ENCODE peak calls at places on chromosomes 16 and 17, in ten cellular contexts. One of them, this sample, is unnamed.

GRCh38 chr16:80285089-80285488 is 255.7 kb upstream of the DYNLRB2 start:
- DNase-seq in neural progenitor cell: no peak
- DNase-seq in GM23338: no peak
- DNase-seq in right lobe of liver: no peak
- DNase-seq in adrenal gland: no peak
- DNase-seq in cardiac muscle cell: no peak
- DNase-seq in aorta: no peak
- DNase-seq in thoracic aorta: no peak
- DNase-seq in HCT116: no peak
- DNase-seq in fibroblast of lung: peak
- DNase-seq in this sample: peak

GRCh38 chr16:50400967-50401348 is 32.2 kb upstream of the BRD7 start:
- DNase-seq in HCT116: no peak
- DNase-seq in adrenal gland: no peak
- DNase-seq in fibroblast of lung: no peak
- DNase-seq in right lobe of liver: no peak
- DNase-seq in aorta: no peak
- DNase-seq in thoracic aorta: no peak
- DNase-seq in neural progenitor cell: no peak
- DNase-seq in GM23338: no peak
- DNase-seq in cardiac muscle cell: no peak
- DNase-seq in this sample: no peak

GRCh38 chr16:14531101-14531500 is 99.0 kb downstream of the PARN start:
- DNase-seq in HCT116: no peak
- DNase-seq in adrenal gland: no peak
- DNase-seq in cardiac muscle cell: no peak
- DNase-seq in right lobe of liver: no peak
- DNase-seq in fibroblast of lung: no peak
- DNase-seq in GM23338: no peak
- DNase-seq in neural progenitor cell: no peak
- DNase-seq in aorta: no peak
- DNase-seq in thoracic aorta: no peak
- DNase-seq in this sample: no peak

GRCh38 chr17:38464723-38465419 is 36.6 kb downstream of the ARHGAP23 start:
- DNase-seq in HCT116: peak
- DNase-seq in neural progenitor cell: peak
- DNase-seq in right lobe of liver: peak
- DNase-seq in thoracic aorta: no peak
- DNase-seq in aorta: peak
- DNase-seq in fibroblast of lung: peak
- DNase-seq in cardiac muscle cell: peak
- DNase-seq in adrenal gland: peak
- DNase-seq in GM23338: peak
- DNase-seq in this sample: peak

GRCh38 chr17:64658931-64659330 is 3.2 kb downstream of the SMURF2 start:
- DNase-seq in adrenal gland: no peak
- DNase-seq in right lobe of liver: no peak
- DNase-seq in neural progenitor cell: no peak
- DNase-seq in HCT116: no peak
- DNase-seq in cardiac muscle cell: peak
- DNase-seq in thoracic aorta: no peak
- DNase-seq in GM23338: no peak
- DNase-seq in fibroblast of lung: peak
- DNase-seq in aorta: no peak
- DNase-seq in this sample: no peak

GRCh38 chr17:50147841-50148225 is 2.6 kb downstream of the PPP1R9B start:
- DNase-seq in neural progenitor cell: no peak
- DNase-seq in aorta: no peak
- DNase-seq in GM23338: no peak
- DNase-seq in right lobe of liver: peak
- DNase-seq in cardiac muscle cell: peak
- DNase-seq in thoracic aorta: no peak
- DNase-seq in fibroblast of lung: peak
- DNase-seq in HCT116: no peak
- DNase-seq in adrenal gland: no peak
- DNase-seq in this sample: no peak

GRCh38 chr16:58442547-58442946 is 50.3 kb downstream of the GINS3 start:
- DNase-seq in thoracic aorta: no peak
- DNase-seq in aorta: no peak
- DNase-seq in HCT116: no peak
- DNase-seq in fibroblast of lung: no peak
- DNase-seq in adrenal gland: peak
- DNase-seq in cardiac muscle cell: no peak
- DNase-seq in right lobe of liver: no peak
- DNase-seq in neural progenitor cell: no peak
- DNase-seq in GM23338: no peak
- DNase-seq in this sample: no peak

GRCh38 chr16:56970934-56971767 is 9.4 kb downstream of the CETP start:
- DNase-seq in neural progenitor cell: no peak
- DNase-seq in GM23338: no peak
- DNase-seq in right lobe of liver: no peak
- DNase-seq in aorta: no peak
- DNase-seq in fibroblast of lung: no peak
- DNase-seq in HCT116: no peak
- DNase-seq in cardiac muscle cell: peak
- DNase-seq in adrenal gland: no peak
- DNase-seq in thoracic aorta: no peak
- DNase-seq in this sample: no peak

GRCh38 chr16:3881499-3881995 is 1.0 kb upstream of the CREBBP start:
- DNase-seq in thoracic aorta: no peak
- DNase-seq in GM23338: peak
- DNase-seq in right lobe of liver: no peak
- DNase-seq in cardiac muscle cell: no peak
- DNase-seq in fibroblast of lung: no peak
- DNase-seq in aorta: no peak
- DNase-seq in neural progenitor cell: no peak
- DNase-seq in HCT116: no peak
- DNase-seq in adrenal gland: no peak
- DNase-seq in this sample: no peak

GRCh38 chr17:80805032-80805751 is 186.4 kb upstream of the CHMP6 start:
- DNase-seq in aorta: peak
- DNase-seq in HCT116: no peak
- DNase-seq in adrenal gland: no peak
- DNase-seq in neural progenitor cell: no peak
- DNase-seq in GM23338: no peak
- DNase-seq in right lobe of liver: no peak
- DNase-seq in fibroblast of lung: no peak
- DNase-seq in cardiac muscle cell: no peak
- DNase-seq in thoracic aorta: no peak
- DNase-seq in this sample: no peak

GRCh38 chr17:71085238-71086033 is 916.1 kb downstream of the KCNJ2 start:
- DNase-seq in adrenal gland: no peak
- DNase-seq in aorta: no peak
- DNase-seq in right lobe of liver: peak
- DNase-seq in thoracic aorta: no peak
- DNase-seq in GM23338: peak
- DNase-seq in cardiac muscle cell: peak
- DNase-seq in fibroblast of lung: peak
- DNase-seq in neural progenitor cell: peak
- DNase-seq in HCT116: peak
- DNase-seq in this sample: no peak

GRCh38 chr17:46979023-46979870 is at the start of gene RPRML:
- DNase-seq in adrenal gland: no peak
- DNase-seq in neural progenitor cell: peak
- DNase-seq in right lobe of liver: no peak
- DNase-seq in HCT116: no peak
- DNase-seq in thoracic aorta: no peak
- DNase-seq in cardiac muscle cell: peak
- DNase-seq in GM23338: peak
- DNase-seq in aorta: peak
- DNase-seq in fibroblast of lung: no peak
- DNase-seq in this sample: no peak

GRCh38 chr16:79369796-79370195 is 230.7 kb downstream of the MAF start:
- DNase-seq in fibroblast of lung: peak
- DNase-seq in cardiac muscle cell: no peak
- DNase-seq in HCT116: no peak
- DNase-seq in right lobe of liver: no peak
- DNase-seq in thoracic aorta: no peak
- DNase-seq in neural progenitor cell: no peak
- DNase-seq in adrenal gland: peak
- DNase-seq in aorta: no peak
- DNase-seq in GM23338: no peak
- DNase-seq in this sample: no peak

GRCh38 chr16:8929086-8929748 is 34.5 kb downstream of the USP7 start:
- DNase-seq in fibroblast of lung: no peak
- DNase-seq in aorta: no peak
- DNase-seq in thoracic aorta: no peak
- DNase-seq in neural progenitor cell: no peak
- DNase-seq in HCT116: no peak
- DNase-seq in adrenal gland: no peak
- DNase-seq in cardiac muscle cell: no peak
- DNase-seq in right lobe of liver: no peak
- DNase-seq in GM23338: no peak
- DNase-seq in this sample: no peak

GRCh38 chr16:50547340-50547865 is 793 bp upstream of the NKD1 start:
- DNase-seq in thoracic aorta: no peak
- DNase-seq in aorta: peak
- DNase-seq in cardiac muscle cell: peak
- DNase-seq in fibroblast of lung: no peak
- DNase-seq in HCT116: peak
- DNase-seq in adrenal gland: peak
- DNase-seq in right lobe of liver: peak
- DNase-seq in GM23338: peak
- DNase-seq in neural progenitor cell: peak
- DNase-seq in this sample: no peak

GRCh38 chr16:85615852-85616607 is 2.9 kb downstream of the GSE1 start:
- DNase-seq in cardiac muscle cell: peak
- DNase-seq in thoracic aorta: no peak
- DNase-seq in HCT116: peak
- DNase-seq in neural progenitor cell: peak
- DNase-seq in right lobe of liver: peak
- DNase-seq in fibroblast of lung: peak
- DNase-seq in GM23338: peak
- DNase-seq in adrenal gland: peak
- DNase-seq in aorta: peak
- DNase-seq in this sample: no peak
- H3K27ac ChIP-seq in cardiac muscle cell: peak
- H3K27ac ChIP-seq in thoracic aorta: peak
- H3K27ac ChIP-seq in HCT116: peak
- H3K27ac ChIP-seq in neural progenitor cell: no peak
- H3K27ac ChIP-seq in right lobe of liver: no peak
- H3K27ac ChIP-seq in fibroblast of lung: no peak
- H3K27ac ChIP-seq in GM23338: peak
- H3K27ac ChIP-seq in adrenal gland: peak
- H3K27ac ChIP-seq in aorta: no peak
- H3K27ac ChIP-seq in this sample: peak

GRCh38 chr17:81968396-81968745 is 7.4 kb upstream of the NOTUM start:
- DNase-seq in cardiac muscle cell: no peak
- DNase-seq in aorta: no peak
- DNase-seq in HCT116: no peak
- DNase-seq in right lobe of liver: no peak
- DNase-seq in thoracic aorta: no peak
- DNase-seq in fibroblast of lung: no peak
- DNase-seq in neural progenitor cell: no peak
- DNase-seq in GM23338: no peak
- DNase-seq in adrenal gland: no peak
- DNase-seq in this sample: no peak

GRCh38 chr17:81967533-81968395 is 6.8 kb upstream of the NOTUM start:
- DNase-seq in neural progenitor cell: peak
- DNase-seq in thoracic aorta: no peak
- DNase-seq in aorta: peak
- DNase-seq in HCT116: peak
- DNase-seq in fibroblast of lung: peak
- DNase-seq in GM23338: peak
- DNase-seq in adrenal gland: peak
- DNase-seq in cardiac muscle cell: peak
- DNase-seq in right lobe of liver: peak
- DNase-seq in this sample: no peak

GRCh38 chr17:81968850-81969812 is 8.1 kb upstream of the NOTUM start:
- DNase-seq in aorta: no peak
- DNase-seq in GM23338: no peak
- DNase-seq in fibroblast of lung: no peak
- DNase-seq in neural progenitor cell: no peak
- DNase-seq in adrenal gland: no peak
- DNase-seq in cardiac muscle cell: no peak
- DNase-seq in HCT116: no peak
- DNase-seq in thoracic aorta: no peak
- DNase-seq in right lobe of liver: no peak
- DNase-seq in this sample: no peak

GRCh38 chr17:81966343-81967243 is 5.6 kb upstream of the NOTUM start:
- DNase-seq in GM23338: peak
- DNase-seq in HCT116: no peak
- DNase-seq in thoracic aorta: no peak
- DNase-seq in adrenal gland: peak
- DNase-seq in fibroblast of lung: peak
- DNase-seq in cardiac muscle cell: peak
- DNase-seq in right lobe of liver: no peak
- DNase-seq in aorta: no peak
- DNase-seq in neural progenitor cell: peak
- DNase-seq in this sample: no peak

GRCh38 chr17:81967244-81967532 is 6.2 kb upstream of the NOTUM start:
- DNase-seq in thoracic aorta: no peak
- DNase-seq in HCT116: no peak
- DNase-seq in aorta: no peak
- DNase-seq in cardiac muscle cell: no peak
- DNase-seq in adrenal gland: no peak
- DNase-seq in neural progenitor cell: no peak
- DNase-seq in right lobe of liver: no peak
- DNase-seq in fibroblast of lung: no peak
- DNase-seq in GM23338: no peak
- DNase-seq in this sample: no peak
- H3K27ac ChIP-seq in thoracic aorta: no peak
- H3K27ac ChIP-seq in HCT116: no peak
- H3K27ac ChIP-seq in aorta: no peak
- H3K27ac ChIP-seq in cardiac muscle cell: no peak
- H3K27ac ChIP-seq in adrenal gland: no peak
- H3K27ac ChIP-seq in neural progenitor cell: no peak
- H3K27ac ChIP-seq in right lobe of liver: no peak
- H3K27ac ChIP-seq in fibroblast of lung: no peak
- H3K27ac ChIP-seq in GM23338: no peak
- H3K27ac ChIP-seq in this sample: no peak

GRCh38 chr16:90018297-90019200 is 707 bp downstream of the DBNDD1 start:
- DNase-seq in cardiac muscle cell: no peak
- DNase-seq in fibroblast of lung: no peak
- DNase-seq in aorta: no peak
- DNase-seq in right lobe of liver: no peak
- DNase-seq in GM23338: peak
- DNase-seq in HCT116: no peak
- DNase-seq in adrenal gland: no peak
- DNase-seq in neural progenitor cell: peak
- DNase-seq in thoracic aorta: no peak
- DNase-seq in this sample: no peak
- H3K27ac ChIP-seq in cardiac muscle cell: no peak
- H3K27ac ChIP-seq in fibroblast of lung: no peak
- H3K27ac ChIP-seq in aorta: no peak
- H3K27ac ChIP-seq in right lobe of liver: no peak
- H3K27ac ChIP-seq in GM23338: no peak
- H3K27ac ChIP-seq in HCT116: peak
- H3K27ac ChIP-seq in adrenal gland: peak
- H3K27ac ChIP-seq in neural progenitor cell: no peak
- H3K27ac ChIP-seq in thoracic aorta: peak
- H3K27ac ChIP-seq in this sample: peak

DNA sequence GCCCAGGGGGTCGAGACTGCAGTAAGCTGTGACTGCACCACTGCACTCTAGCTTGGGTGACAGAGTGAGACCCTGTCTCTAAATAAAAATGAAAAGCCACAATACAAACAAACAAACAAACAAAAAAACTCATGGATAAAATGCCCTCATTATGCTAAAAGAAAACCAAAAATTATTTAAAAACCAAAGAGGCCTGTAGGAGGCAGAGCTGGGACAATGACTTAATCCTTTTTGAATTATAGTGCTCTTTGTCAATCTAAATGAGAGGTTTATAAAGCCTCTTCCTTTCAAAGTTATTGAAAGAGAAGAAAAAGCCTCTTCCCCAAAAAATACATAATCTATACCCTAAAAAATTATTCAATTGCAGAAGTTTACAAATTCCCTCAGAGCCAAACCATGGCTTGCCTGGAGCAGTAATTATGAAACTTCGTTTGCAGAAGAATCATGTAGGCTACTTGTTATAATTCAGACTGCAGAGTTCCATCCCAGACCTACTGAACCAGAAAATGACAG is 18.5 kb downstream of the CRLF3 start:
- DNase-seq in GM23338: no peak
- DNase-seq in aorta: no peak
- DNase-seq in thoracic aorta: no peak
- DNase-seq in right lobe of liver: no peak
- DNase-seq in fibroblast of lung: no peak
- DNase-seq in adrenal gland: no peak
- DNase-seq in HCT116: no peak
- DNase-seq in neural progenitor cell: no peak
- DNase-seq in cardiac muscle cell: no peak
- DNase-seq in this sample: no peak
- H3K27ac ChIP-seq in GM23338: no peak
- H3K27ac ChIP-seq in aorta: no peak
- H3K27ac ChIP-seq in thoracic aorta: no peak
- H3K27ac ChIP-seq in right lobe of liver: no peak
- H3K27ac ChIP-seq in fibroblast of lung: no peak
- H3K27ac ChIP-seq in adrenal gland: no peak
- H3K27ac ChIP-seq in HCT116: no peak
- H3K27ac ChIP-seq in neural progenitor cell: no peak
- H3K27ac ChIP-seq in cardiac muscle cell: no peak
- H3K27ac ChIP-seq in this sample: no peak